ENCODE peak calls at places on chromosomes 6 and 20, in ten cellular contexts. F, T, K, R, A, P, H, O, Z and Y are unnamed samples.

GRCh38 chr20:54284928-54285704 is 77.2 kb downstream of the PFDN4 start:
- DNase-seq in H (no peak), K (peak), F (no peak), P (no peak), O (no peak), T (no peak), A (no peak), Z (no peak), R (no peak), Y (peak)

GRCh38 chr20:49867453-49868215 is 47.7 kb downstream of the SPATA2 start:
- DNase-seq in F (no peak), O (no peak), Z (no peak), T (no peak), H (no peak), A (no peak), K (no peak), P (no peak), R (no peak), Y (no peak)

GRCh38 chr20:8805737-8806442 is 263.0 kb upstream of the PLCB4 start:
- DNase-seq in Z (no peak), R (no peak), H (no peak), O (no peak), P (no peak), A (no peak), K (no peak), F (no peak), T (no peak), Y (no peak)

GRCh38 chr6:127471379-127472255 is 12.4 kb upstream of the KIAA0408 start:
- DNase-seq in R (no peak), A (no peak), Z (no peak), O (no peak), K (no peak), P (no peak), F (no peak), H (no peak), T (no peak), Y (peak)

GRCh38 chr6:89999154-89999553 is 104.9 kb downstream of the GJA10 start:
- DNase-seq in K (no peak), O (no peak), A (peak), H (peak), P (peak), T (peak), F (no peak), Z (no peak), R (peak), Y (peak)

GRCh38 chr6:123519191-123519510 is 117.6 kb downstream of the TRDN start:
- DNase-seq in Z (peak), P (peak), F (no peak), T (no peak), R (no peak), H (no peak), A (no peak), O (peak), K (no peak), Y (no peak)

GRCh38 chr6:28977351-28978136 is 27.6 kb downstream of the ZNF311 start:
- DNase-seq in F (peak), P (peak), Z (no peak), K (peak), H (no peak), A (no peak), O (no peak), T (no peak), R (no peak), Y (peak)

GRCh38 chr6:5556011-5556410 is 294.7 kb downstream of the FARS2 start:
- DNase-seq in H (no peak), R (no peak), Z (no peak), K (no peak), P (no peak), T (no peak), A (no peak), F (no peak), O (no peak), Y (no peak)

GRCh38 chr6:13453771-13454251 is 33.6 kb downstream of the GFOD1 start:
- DNase-seq in R (peak), H (peak), Z (no peak), K (peak), P (no peak), A (peak), F (no peak), O (no peak), T (no peak), Y (peak)

GRCh38 chr6:170253910-170254269 is 37.0 kb downstream of the DLL1 start:
- DNase-seq in R (no peak), Z (no peak), O (no peak), T (no peak), F (no peak), K (no peak), H (no peak), P (no peak), A (no peak), Y (no peak)

GRCh38 chr6:157615951-157616350 is 207.1 kb upstream of the SNX9 start:
- DNase-seq in H (no peak), K (no peak), T (no peak), F (no peak), O (no peak), Z (no peak), R (no peak), A (no peak), P (no peak), Y (no peak)

GRCh38 chr6:47153066-47153755 is 111.1 kb upstream of the ADGRF1 start:
- DNase-seq in O (no peak), R (no peak), K (no peak), T (no peak), A (peak), Z (no peak), P (no peak), H (no peak), F (peak), Y (peak)

GRCh38 chr20:6140947-6141346 is 18.1 kb upstream of the FERMT1 start:
- DNase-seq in O (no peak), F (no peak), P (no peak), K (no peak), R (peak), Z (no peak), T (no peak), A (peak), H (no peak), Y (peak)

GRCh38 chr6:5898102-5898501 is 108.6 kb downstream of the NRN1 start:
- DNase-seq in Z (no peak), P (no peak), A (no peak), R (no peak), K (no peak), F (peak), T (no peak), H (no peak), O (no peak), Y (no peak)

GRCh38 chr6:39909701-39910100 is 24.6 kb downstream of the MOCS1 start:
- DNase-seq in K (no peak), P (no peak), A (no peak), H (no peak), Z (no peak), T (no peak), O (no peak), F (no peak), R (no peak), Y (no peak)

GRCh38 chr20:53660078-53660909 is 66.7 kb upstream of the ZNF217 start:
- DNase-seq in H (no peak), T (no peak), Z (no peak), O (no peak), K (peak), R (no peak), A (no peak), F (peak), P (peak), Y (peak)

GRCh38 chr6:109892451-109893435 is 85.4 kb upstream of the GPR6 start:
- DNase-seq in Z (no peak), F (no peak), A (peak), K (no peak), R (peak), H (peak), O (no peak), T (peak), P (no peak), Y (no peak)

GRCh38 chr6:119547024-119547423 is 197.5 kb upstream of the MAN1A1 start:
- DNase-seq in R (no peak), K (no peak), T (no peak), H (no peak), P (no peak), A (no peak), O (no peak), F (no peak), Z (no peak), Y (no peak)

GRCh38 chr6:117676577-117677218 is 1.4 kb downstream of the NUS1 start:
- DNase-seq in P (no peak), F (no peak), Z (no peak), O (no peak), K (no peak), T (no peak), H (no peak), R (no peak), A (no peak), Y (peak)

GRCh38 chr20:63697868-63698545 is 1.6 kb downstream of the TNFRSF6B start:
- DNase-seq in Z (no peak), R (peak), T (no peak), A (no peak), F (no peak), O (no peak), H (no peak), P (peak), K (no peak), Y (no peak)

GRCh38 chr6:23280445-23280844 is 711.1 kb downstream of the HDGFL1 start:
- DNase-seq in A (no peak), H (no peak), O (no peak), Z (no peak), T (no peak), R (no peak), F (no peak), K (no peak), P (no peak), Y (no peak)

GRCh38 chr20:39103732-39104131 is 141.6 kb downstream of the DHX35 start:
- DNase-seq in H (no peak), T (no peak), R (no peak), F (no peak), A (no peak), Z (no peak), P (no peak), O (no peak), K (no peak), Y (peak)

GRCh38 chr6:29368765-29369164 is at the start of gene OR5V1:
- DNase-seq in K (no peak), Z (no peak), T (no peak), F (no peak), R (no peak), A (no peak), P (no peak), O (no peak), H (no peak), Y (no peak)

GRCh38 chr6:5674723-5675122 is 332.0 kb downstream of the NRN1 start:
- DNase-seq in K (no peak), O (peak), P (no peak), T (no peak), R (no peak), A (no peak), F (no peak), Z (no peak), H (no peak), Y (no peak)

GRCh38 chr20:4684837-4685413 is 36.8 kb upstream of the PRND start:
- DNase-seq in Z (no peak), F (no peak), P (no peak), T (no peak), A (no peak), H (no peak), K (no peak), O (no peak), R (no peak), Y (peak)

GRCh38 chr6:169156108-169156821 is 97.4 kb downstream of the THBS2 start:
- DNase-seq in O (no peak), H (no peak), P (no peak), K (no peak), Z (no peak), F (no peak), T (no peak), A (no peak), R (no peak), Y (peak)

GRCh38 chr20:57701651-57702050 is 8.2 kb downstream of the PMEPA1 start:
- DNase-seq in R (no peak), F (no peak), Z (no peak), P (no peak), H (no peak), O (no peak), A (no peak), K (no peak), T (no peak), Y (no peak)

GRCh38 chr6:34602318-34603111 is 46.4 kb upstream of the SPDEF start:
- DNase-seq in H (peak), O (no peak), K (no peak), P (no peak), T (peak), Z (no peak), F (no peak), A (peak), R (peak), Y (no peak)

GRCh38 chr6:71727632-71728294 is 158.6 kb upstream of the RIMS1 start:
- DNase-seq in R (no peak), Z (no peak), T (no peak), H (no peak), F (peak), P (no peak), K (no peak), A (no peak), O (peak), Y (peak)

GRCh38 chr6:34246563-34247391 is 2.0 kb downstream of the SMIM29 start:
- DNase-seq in A (peak), O (peak), P (peak), F (peak), K (peak), T (peak), H (no peak), R (peak), Z (no peak), Y (peak)

GRCh38 chr6:97394160-97394748 is 111.2 kb upstream of the MMS22L start:
- DNase-seq in H (peak), K (no peak), T (peak), A (peak), O (peak), Z (no peak), P (no peak), R (peak), F (peak), Y (peak)

GRCh38 chr6:158031445-158032353 is 50.0 kb downstream of the SYNJ2 start:
- DNase-seq in A (peak), P (peak), O (no peak), K (peak), T (no peak), Z (no peak), H (no peak), R (no peak), F (peak), Y (peak)

GRCh38 chr6:137415127-137415833 is 78.9 kb downstream of the OLIG3 start:
- DNase-seq in K (peak), O (peak), R (peak), Z (no peak), A (peak), H (peak), F (peak), P (no peak), T (peak), Y (peak)

GRCh38 chr6:41072836-41073202 is at the start of gene NFYA:
- DNase-seq in H (peak), P (no peak), T (no peak), K (peak), Z (peak), O (no peak), F (peak), A (peak), R (peak), Y (no peak)

GRCh38 chr6:127266892-127267741 is 453 bp downstream of the RNF146 start:
- DNase-seq in P (peak), A (peak), F (peak), Z (peak), K (peak), O (peak), H (peak), T (peak), R (peak), Y (peak)

GRCh38 chr6:4049246-4049645 is 29.7 kb downstream of the FAM217A start:
- DNase-seq in K (no peak), P (no peak), H (no peak), F (no peak), T (no peak), A (no peak), R (no peak), O (no peak), Z (no peak), Y (no peak)

GRCh38 chr6:90333928-90334327 is 37.3 kb upstream of the BACH2 start:
- DNase-seq in O (no peak), P (no peak), T (no peak), A (no peak), H (no peak), Z (no peak), K (no peak), F (no peak), R (no peak), Y (no peak)